ENCODE peak calls at places on chromosomes 5 and 9, in six cellular contexts. N is neural crest cell, V is tibial artery, I is endothelial cell, O is progenitor cell of endocrine pancreas, H is A673. D is an unnamed sample.

GRCh38 chr5:83512051-83512745 is 40.7 kb downstream of the VCAN start:
- DNase-seq in O (no peak), H (no peak), N (no peak), V (no peak), I (no peak), D (no peak)

GRCh38 chr5:86866036-86866435 is 248.3 kb downstream of the COX7C start:
- DNase-seq in O (no peak), V (no peak), H (no peak), I (no peak), N (no peak), D (no peak)

GRCh38 chr5:33701251-33701650 is 190.5 kb downstream of the ADAMTS12 start:
- DNase-seq in N (no peak), O (no peak), H (no peak), V (no peak), I (no peak), D (no peak)

GRCh38 chr5:82669720-82670119 is 391.6 kb upstream of the RPS23 start:
- DNase-seq in I (no peak), V (no peak), O (no peak), N (no peak), H (no peak), D (no peak)

GRCh38 chr5:36521219-36521618 is 85.2 kb upstream of the SLC1A3 start:
- DNase-seq in H (no peak), O (no peak), N (no peak), I (no peak), V (no peak), D (no peak)

GRCh38 chr5:128579111-128579510 is 41.1 kb upstream of the FBN2 start:
- DNase-seq in O (no peak), N (no peak), V (no peak), H (no peak), I (no peak), D (no peak)

GRCh38 chr9:82781965-82782392 is 281.0 kb downstream of the RASEF start:
- DNase-seq in O (no peak), H (peak; percentile 53), N (no peak), I (no peak), V (no peak), D (no peak)

GRCh38 chr9:114856210-114856941 is 50.5 kb upstream of the TNFSF15 start:
- DNase-seq in O (no peak), I (no peak), H (no peak), V (no peak), N (no peak), D (no peak)

GRCh38 chr9:108994695-108995094 is 18.6 kb downstream of the CTNNAL1 start:
- DNase-seq in N (no peak), I (no peak), H (no peak), V (peak; percentile 67), O (no peak), D (no peak)

GRCh38 chr5:139646111-139646510 is 2.0 kb upstream of the CXXC5 start:
- DNase-seq in H (no peak), N (no peak), V (peak; percentile 45), O (no peak), I (no peak), D (no peak)

GRCh38 chr5:154397652-154398406 is 48.0 kb upstream of the SAP30L start:
- DNase-seq in I (no peak), V (peak; percentile 50), O (no peak), H (peak; percentile 50), N (no peak), D (no peak)

GRCh38 chr5:113199122-113199905 is 222.7 kb downstream of the DCP2 start:
- DNase-seq in V (no peak), H (peak; percentile 5), O (no peak), N (no peak), I (no peak), D (no peak)

GRCh38 chr5:66828551-66829421 is 232.6 kb downstream of the MAST4 start:
- DNase-seq in H (peak; percentile 47), I (peak; percentile 65), N (peak; percentile 30), V (no peak), O (peak; percentile 20), D (no peak)

GRCh38 chr5:118195215-118195614 is 793.1 kb downstream of the DTWD2 start:
- DNase-seq in I (no peak), N (no peak), V (no peak), H (no peak), O (no peak), D (no peak)

GRCh38 chr9:6133346-6134063 is 82.1 kb upstream of the IL33 start:
- DNase-seq in I (no peak), O (no peak), H (no peak), N (no peak), V (no peak), D (no peak)

GRCh38 chr9:34124923-34125322 is 1.6 kb downstream of the DCAF12 start:
- DNase-seq in O (no peak), I (no peak), N (no peak), H (no peak), V (no peak), D (no peak)

GRCh38 chr5:57412010-57412409 is 70.6 kb downstream of the ACTBL2 start:
- DNase-seq in V (no peak), O (no peak), H (no peak), I (no peak), N (no peak), D (no peak)

GRCh38 chr5:135072357-135073247 is 38.6 kb upstream of the PITX1 start:
- DNase-seq in N (no peak), I (no peak), O (no peak), V (peak; percentile 59), H (no peak), D (no peak)

GRCh38 chr9:113436753-113437515 is 26.4 kb downstream of the C9orf43 start:
- DNase-seq in N (no peak), I (no peak), V (no peak), O (no peak), H (no peak), D (no peak)

GRCh38 chr5:153447534-153447933 is 42.9 kb upstream of the GRIA1 start:
- DNase-seq in N (no peak), O (no peak), I (no peak), V (no peak), H (no peak), D (no peak)

GRCh38 chr9:81543695-81544094 is 145.7 kb downstream of the TLE1 start:
- DNase-seq in V (no peak), H (no peak), N (no peak), I (no peak), O (no peak), D (no peak)

GRCh38 chr9:120571443-120572257 is 8.3 kb downstream of the CDK5RAP2 start:
- DNase-seq in I (no peak), O (no peak), V (peak; percentile 82), N (no peak), H (no peak), D (no peak)

GRCh38 chr5:143576721-143577484 is 173.4 kb upstream of the NR3C1 start:
- DNase-seq in O (no peak), I (no peak), N (no peak), V (no peak), H (peak; percentile 40), D (no peak)

GRCh38 chr5:52801329-52801728 is 13.6 kb downstream of the ITGA1 start:
- DNase-seq in V (no peak), H (no peak), N (no peak), O (no peak), I (peak; percentile 15), D (no peak)

GRCh38 chr5:74017786-74018211 is 391.8 kb downstream of the ARHGEF28 start:
- DNase-seq in H (peak; percentile 67), O (no peak), N (no peak), V (no peak), I (no peak), D (no peak)

GRCh38 chr5:176730815-176731475 is 79.4 kb upstream of the UNC5A start:
- DNase-seq in V (no peak), O (no peak), H (no peak), I (no peak), N (no peak), D (no peak)

GRCh38 chr9:35611230-35611797 is 6.3 kb downstream of the TESK1 start:
- DNase-seq in V (no peak), I (peak; percentile 40), O (no peak), N (peak; percentile 27), H (peak; percentile 60), D (no peak)

GRCh38 chr5:72452515-72453259 is 54.5 kb downstream of the ZNF366 start:
- DNase-seq in O (no peak), V (peak; percentile 92), H (no peak), N (no peak), I (peak; percentile 43), D (no peak)

GRCh38 chr5:79853003-79853402 is 138.1 kb downstream of the MTX3 start:
- DNase-seq in H (no peak), O (no peak), I (no peak), V (no peak), N (no peak), D (no peak)

GRCh38 chr9:116700882-116701836 is 14.1 kb downstream of the TRIM32 start:
- DNase-seq in N (no peak), I (no peak), V (no peak), O (no peak), H (no peak), D (no peak)
- TF ChIP-seq CTCF in N (no peak), I (no peak), V (no peak), O (no peak), H (no peak), D (no peak)

GRCh38 chr5:104418056-104418455 is 855.5 kb upstream of the NUDT12 start:
- DNase-seq in O (no peak), I (no peak), V (no peak), H (no peak), N (no peak), D (no peak)

DNA sequence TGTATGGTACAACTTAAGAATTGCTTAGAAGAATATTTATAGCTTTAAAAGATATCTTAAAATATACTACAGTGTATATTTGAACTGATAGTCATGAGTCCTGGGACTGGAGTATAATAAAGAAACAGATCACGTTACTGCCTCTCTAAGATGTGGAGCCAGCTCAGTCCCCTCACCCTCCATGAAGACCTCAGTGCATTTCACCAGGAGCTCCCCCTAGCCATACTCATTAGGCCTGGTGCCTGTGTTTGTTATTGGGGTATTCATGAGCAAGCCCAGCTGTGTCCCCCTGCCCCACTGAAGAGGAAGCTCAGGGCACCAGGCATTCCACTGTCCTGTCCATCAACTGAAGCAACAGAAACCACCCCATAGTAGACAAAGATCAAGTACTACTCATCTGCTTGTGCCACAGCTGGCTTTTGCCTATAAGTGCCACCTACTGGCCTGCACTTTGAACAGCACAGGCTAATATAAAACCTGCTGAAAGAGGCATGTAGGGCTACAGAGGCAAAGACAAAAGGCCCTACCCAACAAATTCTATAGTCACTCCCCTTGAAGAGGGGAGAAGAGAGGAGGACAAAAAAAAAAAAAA is 850.2 kb upstream of the NUDT12 start:
- DNase-seq in N (peak; percentile 2), I (peak; percentile 44), V (no peak), O (no peak), H (peak; percentile 75), D (no peak)
- TF ChIP-seq CTCF in N (peak; percentile 62), I (peak; percentile 59), V (no peak), O (peak; percentile 59), H (peak; percentile 82), D (peak; percentile 7)

DNA sequence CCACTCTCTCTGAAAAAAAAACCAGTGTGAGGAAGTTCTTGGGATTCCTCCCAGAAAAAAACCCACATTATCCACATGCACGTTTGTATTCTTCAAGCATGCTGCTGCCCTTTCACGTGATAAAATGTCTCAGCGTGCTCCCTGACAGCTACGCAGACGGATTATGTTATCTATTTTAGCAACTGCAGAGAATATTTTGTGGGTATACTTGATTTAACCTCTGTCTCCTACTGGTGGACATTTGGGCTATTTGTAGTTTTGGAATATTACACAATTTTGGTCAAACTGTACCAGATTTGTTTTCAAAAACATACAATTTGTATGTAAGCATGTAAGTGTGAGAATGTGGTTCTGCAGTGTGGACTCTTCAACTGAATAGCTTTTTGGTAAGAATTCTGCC is 10.7 kb downstream of the PRRC2B start:
- DNase-seq in O (no peak), I (no peak), H (no peak), V (no peak), N (no peak), D (no peak)
- TF ChIP-seq CTCF in O (no peak), I (no peak), H (no peak), V (no peak), N (no peak), D (no peak)

GRCh38 chr9:75333624-75334023 is 245.3 kb downstream of the OSTF1 start:
- DNase-seq in N (no peak), I (no peak), H (no peak), V (no peak), O (no peak), D (no peak)
- TF ChIP-seq CTCF in N (peak; percentile 49), I (peak; percentile 14), H (peak; percentile 41), V (peak; percentile 52), O (peak; percentile 37), D (peak; percentile 42)